ENCODE peak calls at places on chromosomes 16 and 17, in ten cellular contexts. One of them, this sample, is unnamed.

GRCh38 chr17:66983414-66984021 is 19.0 kb downstream of the CACNG4 start:
- DNase-seq in RPMI8226: no peak
- DNase-seq in progenitor cell of endocrine pancreas: no peak
- DNase-seq in ELF-1: no peak
- DNase-seq in ovary: no peak
- DNase-seq in glutamatergic neuron: no peak
- DNase-seq in AG20443: no peak
- DNase-seq in non-pigmented ciliary epithelial cell: no peak
- DNase-seq in hepatic stellate cell: no peak
- DNase-seq in uterus: no peak
- DNase-seq in this sample: no peak

GRCh38 chr17:22512997-22513538 is 820.7 kb downstream of the KCNJ18 start:
- DNase-seq in ovary: no peak
- DNase-seq in hepatic stellate cell: no peak
- DNase-seq in glutamatergic neuron: no peak
- DNase-seq in non-pigmented ciliary epithelial cell: no peak
- DNase-seq in AG20443: no peak
- DNase-seq in ELF-1: no peak
- DNase-seq in RPMI8226: peak; percentile 48
- DNase-seq in uterus: no peak
- DNase-seq in progenitor cell of endocrine pancreas: no peak
- DNase-seq in this sample: no peak

GRCh38 chr16:87874639-87875472 is 5.5 kb upstream of the SLC7A5 start:
- DNase-seq in ovary: no peak
- DNase-seq in hepatic stellate cell: no peak
- DNase-seq in non-pigmented ciliary epithelial cell: no peak
- DNase-seq in RPMI8226: no peak
- DNase-seq in glutamatergic neuron: no peak
- DNase-seq in ELF-1: peak; percentile 53
- DNase-seq in uterus: no peak
- DNase-seq in AG20443: no peak
- DNase-seq in progenitor cell of endocrine pancreas: no peak
- DNase-seq in this sample: no peak

GRCh38 chr17:49547566-49547965 is 28.1 kb upstream of the NXPH3 start:
- DNase-seq in glutamatergic neuron: no peak
- DNase-seq in non-pigmented ciliary epithelial cell: no peak
- DNase-seq in hepatic stellate cell: no peak
- DNase-seq in ELF-1: no peak
- DNase-seq in progenitor cell of endocrine pancreas: no peak
- DNase-seq in AG20443: peak; percentile 8
- DNase-seq in ovary: no peak
- DNase-seq in RPMI8226: no peak
- DNase-seq in uterus: no peak
- DNase-seq in this sample: peak; percentile 19

GRCh38 chr16:66946974-66947301 is 11.6 kb downstream of the CES2 start:
- DNase-seq in ovary: no peak
- DNase-seq in RPMI8226: no peak
- DNase-seq in uterus: no peak
- DNase-seq in ELF-1: no peak
- DNase-seq in glutamatergic neuron: no peak
- DNase-seq in AG20443: no peak
- DNase-seq in hepatic stellate cell: no peak
- DNase-seq in non-pigmented ciliary epithelial cell: no peak
- DNase-seq in progenitor cell of endocrine pancreas: no peak
- DNase-seq in this sample: no peak

GRCh38 chr17:7328840-7329359 is at the start of gene NEURL4:
- DNase-seq in progenitor cell of endocrine pancreas: peak; percentile 37
- DNase-seq in hepatic stellate cell: no peak
- DNase-seq in glutamatergic neuron: no peak
- DNase-seq in ovary: no peak
- DNase-seq in RPMI8226: no peak
- DNase-seq in ELF-1: peak; percentile 30
- DNase-seq in AG20443: no peak
- DNase-seq in non-pigmented ciliary epithelial cell: no peak
- DNase-seq in uterus: no peak
- DNase-seq in this sample: no peak

GRCh38 chr16:86492267-86492960 is 17.9 kb upstream of the FOXF1 start:
- DNase-seq in non-pigmented ciliary epithelial cell: no peak
- DNase-seq in ELF-1: no peak
- DNase-seq in AG20443: no peak
- DNase-seq in uterus: no peak
- DNase-seq in ovary: no peak
- DNase-seq in RPMI8226: no peak
- DNase-seq in glutamatergic neuron: no peak
- DNase-seq in progenitor cell of endocrine pancreas: no peak
- DNase-seq in hepatic stellate cell: no peak
- DNase-seq in this sample: no peak

GRCh38 chr16:30499284-30499683 is 26.7 kb downstream of the ITGAL start:
- DNase-seq in hepatic stellate cell: no peak
- DNase-seq in non-pigmented ciliary epithelial cell: no peak
- DNase-seq in ELF-1: no peak
- DNase-seq in AG20443: no peak
- DNase-seq in RPMI8226: no peak
- DNase-seq in uterus: no peak
- DNase-seq in ovary: no peak
- DNase-seq in glutamatergic neuron: no peak
- DNase-seq in progenitor cell of endocrine pancreas: no peak
- DNase-seq in this sample: no peak

GRCh38 chr17:58176200-58176599 is 9.4 kb downstream of the OR4D2 start:
- DNase-seq in non-pigmented ciliary epithelial cell: no peak
- DNase-seq in AG20443: no peak
- DNase-seq in glutamatergic neuron: no peak
- DNase-seq in ovary: no peak
- DNase-seq in RPMI8226: no peak
- DNase-seq in ELF-1: no peak
- DNase-seq in hepatic stellate cell: no peak
- DNase-seq in uterus: no peak
- DNase-seq in progenitor cell of endocrine pancreas: no peak
- DNase-seq in this sample: peak; percentile 54

GRCh38 chr17:43363926-43364285 is 34.9 kb upstream of the ARL4D start:
- DNase-seq in uterus: no peak
- DNase-seq in glutamatergic neuron: no peak
- DNase-seq in AG20443: no peak
- DNase-seq in ovary: no peak
- DNase-seq in ELF-1: peak; percentile 26
- DNase-seq in progenitor cell of endocrine pancreas: no peak
- DNase-seq in hepatic stellate cell: no peak
- DNase-seq in non-pigmented ciliary epithelial cell: no peak
- DNase-seq in RPMI8226: no peak
- DNase-seq in this sample: no peak

GRCh38 chr17:69460963-69461922 is 46.7 kb downstream of the MAP2K6 start:
- DNase-seq in AG20443: no peak
- DNase-seq in ELF-1: no peak
- DNase-seq in glutamatergic neuron: no peak
- DNase-seq in progenitor cell of endocrine pancreas: no peak
- DNase-seq in hepatic stellate cell: no peak
- DNase-seq in ovary: no peak
- DNase-seq in RPMI8226: no peak
- DNase-seq in non-pigmented ciliary epithelial cell: no peak
- DNase-seq in uterus: no peak
- DNase-seq in this sample: peak; percentile 42

GRCh38 chr16:8963010-8963824 is 489 bp downstream of the USP7 start:
- DNase-seq in non-pigmented ciliary epithelial cell: no peak
- DNase-seq in RPMI8226: peak; percentile 29
- DNase-seq in progenitor cell of endocrine pancreas: no peak
- DNase-seq in ovary: peak; percentile 57
- DNase-seq in ELF-1: no peak
- DNase-seq in uterus: no peak
- DNase-seq in AG20443: peak; percentile 65
- DNase-seq in hepatic stellate cell: peak; percentile 31
- DNase-seq in glutamatergic neuron: no peak
- DNase-seq in this sample: no peak

GRCh38 chr17:73604476-73604875 is 39.8 kb downstream of the SDK2 start:
- DNase-seq in glutamatergic neuron: no peak
- DNase-seq in ELF-1: no peak
- DNase-seq in hepatic stellate cell: no peak
- DNase-seq in non-pigmented ciliary epithelial cell: no peak
- DNase-seq in progenitor cell of endocrine pancreas: no peak
- DNase-seq in ovary: no peak
- DNase-seq in RPMI8226: no peak
- DNase-seq in uterus: no peak
- DNase-seq in AG20443: no peak
- DNase-seq in this sample: no peak

GRCh38 chr17:11996722-11997146 is 541 bp downstream of the ZNF18 start:
- DNase-seq in progenitor cell of endocrine pancreas: no peak
- DNase-seq in AG20443: peak; percentile 50
- DNase-seq in uterus: no peak
- DNase-seq in glutamatergic neuron: no peak
- DNase-seq in RPMI8226: peak; percentile 70
- DNase-seq in non-pigmented ciliary epithelial cell: no peak
- DNase-seq in ovary: no peak
- DNase-seq in ELF-1: no peak
- DNase-seq in hepatic stellate cell: peak; percentile 40
- DNase-seq in this sample: peak; percentile 35

GRCh38 chr16:74455213-74455612 is 33.9 kb upstream of the CLEC18B start:
- DNase-seq in uterus: no peak
- DNase-seq in glutamatergic neuron: no peak
- DNase-seq in ELF-1: no peak
- DNase-seq in ovary: no peak
- DNase-seq in RPMI8226: no peak
- DNase-seq in AG20443: peak; percentile 64
- DNase-seq in progenitor cell of endocrine pancreas: no peak
- DNase-seq in non-pigmented ciliary epithelial cell: peak; percentile 46
- DNase-seq in hepatic stellate cell: no peak
- DNase-seq in this sample: peak; percentile 88

GRCh38 chr17:36885761-36886365 is 51.4 kb upstream of the LHX1 start:
- DNase-seq in hepatic stellate cell: no peak
- DNase-seq in ovary: no peak
- DNase-seq in non-pigmented ciliary epithelial cell: no peak
- DNase-seq in RPMI8226: peak; percentile 88
- DNase-seq in uterus: no peak
- DNase-seq in AG20443: no peak
- DNase-seq in glutamatergic neuron: no peak
- DNase-seq in ELF-1: no peak
- DNase-seq in progenitor cell of endocrine pancreas: no peak
- DNase-seq in this sample: no peak

GRCh38 chr17:13953871-13954270 is 115.4 kb upstream of the COX10 start:
- DNase-seq in uterus: no peak
- DNase-seq in RPMI8226: no peak
- DNase-seq in non-pigmented ciliary epithelial cell: no peak
- DNase-seq in ELF-1: no peak
- DNase-seq in hepatic stellate cell: no peak
- DNase-seq in progenitor cell of endocrine pancreas: no peak
- DNase-seq in ovary: no peak
- DNase-seq in AG20443: peak; percentile 53
- DNase-seq in glutamatergic neuron: no peak
- DNase-seq in this sample: peak; percentile 67

GRCh38 chr16:77613115-77613514 is 109.2 kb upstream of the NUDT7 start:
- DNase-seq in AG20443: no peak
- DNase-seq in hepatic stellate cell: no peak
- DNase-seq in glutamatergic neuron: no peak
- DNase-seq in progenitor cell of endocrine pancreas: no peak
- DNase-seq in ovary: no peak
- DNase-seq in uterus: no peak
- DNase-seq in RPMI8226: no peak
- DNase-seq in ELF-1: no peak
- DNase-seq in non-pigmented ciliary epithelial cell: no peak
- DNase-seq in this sample: peak; percentile 30

GRCh38 chr16:72561-73537 is at the start of gene RHBDF1:
- DNase-seq in non-pigmented ciliary epithelial cell: no peak
- DNase-seq in glutamatergic neuron: peak; percentile 62
- DNase-seq in ovary: peak; percentile 79
- DNase-seq in AG20443: peak; percentile 92
- DNase-seq in progenitor cell of endocrine pancreas: peak; percentile 53
- DNase-seq in hepatic stellate cell: peak; percentile 89
- DNase-seq in ELF-1: peak; percentile 92
- DNase-seq in uterus: peak; percentile 52
- DNase-seq in RPMI8226: peak; percentile 51
- DNase-seq in this sample: peak; percentile 60

GRCh38 chr16:88779406-88780099 is 5.5 kb downstream of the PIEZO1 start:
- DNase-seq in ELF-1: no peak
- DNase-seq in hepatic stellate cell: no peak
- DNase-seq in AG20443: no peak
- DNase-seq in uterus: no peak
- DNase-seq in RPMI8226: no peak
- DNase-seq in progenitor cell of endocrine pancreas: no peak
- DNase-seq in glutamatergic neuron: peak; percentile 50
- DNase-seq in ovary: peak; percentile 65
- DNase-seq in non-pigmented ciliary epithelial cell: no peak
- DNase-seq in this sample: no peak

GRCh38 chr16:534089-534635 is 6.7 kb downstream of the CAPN15 start:
- DNase-seq in ovary: no peak
- DNase-seq in non-pigmented ciliary epithelial cell: no peak
- DNase-seq in uterus: no peak
- DNase-seq in ELF-1: no peak
- DNase-seq in AG20443: no peak
- DNase-seq in progenitor cell of endocrine pancreas: no peak
- DNase-seq in hepatic stellate cell: no peak
- DNase-seq in glutamatergic neuron: no peak
- DNase-seq in RPMI8226: no peak
- DNase-seq in this sample: no peak

GRCh38 chr17:35079547-35079946 is 16.0 kb upstream of the RFFL start:
- DNase-seq in ovary: no peak
- DNase-seq in hepatic stellate cell: no peak
- DNase-seq in progenitor cell of endocrine pancreas: no peak
- DNase-seq in ELF-1: no peak
- DNase-seq in AG20443: no peak
- DNase-seq in glutamatergic neuron: no peak
- DNase-seq in uterus: no peak
- DNase-seq in RPMI8226: no peak
- DNase-seq in non-pigmented ciliary epithelial cell: no peak
- DNase-seq in this sample: peak; percentile 61

GRCh38 chr17:55723488-55723848 is 804 bp upstream of the TMEM100 start:
- DNase-seq in ovary: no peak
- DNase-seq in hepatic stellate cell: no peak
- DNase-seq in uterus: no peak
- DNase-seq in glutamatergic neuron: no peak
- DNase-seq in progenitor cell of endocrine pancreas: no peak
- DNase-seq in AG20443: no peak
- DNase-seq in ELF-1: no peak
- DNase-seq in non-pigmented ciliary epithelial cell: no peak
- DNase-seq in RPMI8226: no peak
- DNase-seq in this sample: no peak

GRCh38 chr16:88522276-88522949 is 47.8 kb upstream of the ZC3H18 start:
- DNase-seq in non-pigmented ciliary epithelial cell: no peak
- DNase-seq in ovary: no peak
- DNase-seq in uterus: no peak
- DNase-seq in hepatic stellate cell: no peak
- DNase-seq in ELF-1: no peak
- DNase-seq in glutamatergic neuron: no peak
- DNase-seq in AG20443: no peak
- DNase-seq in progenitor cell of endocrine pancreas: no peak
- DNase-seq in RPMI8226: no peak
- DNase-seq in this sample: no peak

GRCh38 chr17:40180694-40181093 is 3.4 kb downstream of the RAPGEFL1 start:
- DNase-seq in hepatic stellate cell: no peak
- DNase-seq in non-pigmented ciliary epithelial cell: no peak
- DNase-seq in uterus: no peak
- DNase-seq in RPMI8226: no peak
- DNase-seq in ovary: no peak
- DNase-seq in glutamatergic neuron: no peak
- DNase-seq in ELF-1: no peak
- DNase-seq in progenitor cell of endocrine pancreas: no peak
- DNase-seq in AG20443: no peak
- DNase-seq in this sample: no peak

GRCh38 chr17:7374353-7374752 is 6.5 kb upstream of the TNK1 start:
- DNase-seq in non-pigmented ciliary epithelial cell: no peak
- DNase-seq in hepatic stellate cell: no peak
- DNase-seq in glutamatergic neuron: no peak
- DNase-seq in ovary: no peak
- DNase-seq in progenitor cell of endocrine pancreas: no peak
- DNase-seq in uterus: no peak
- DNase-seq in RPMI8226: no peak
- DNase-seq in ELF-1: no peak
- DNase-seq in AG20443: no peak
- DNase-seq in this sample: no peak

GRCh38 chr16:78727536-78727935 is 628.1 kb downstream of the WWOX start:
- DNase-seq in AG20443: no peak
- DNase-seq in progenitor cell of endocrine pancreas: no peak
- DNase-seq in uterus: no peak
- DNase-seq in ELF-1: no peak
- DNase-seq in glutamatergic neuron: no peak
- DNase-seq in non-pigmented ciliary epithelial cell: no peak
- DNase-seq in ovary: no peak
- DNase-seq in RPMI8226: no peak
- DNase-seq in hepatic stellate cell: no peak
- DNase-seq in this sample: no peak

GRCh38 chr16:20042848-20043247 is 30.8 kb downstream of the GPR139 start:
- DNase-seq in ovary: no peak
- DNase-seq in uterus: no peak
- DNase-seq in hepatic stellate cell: no peak
- DNase-seq in ELF-1: peak; percentile 14
- DNase-seq in non-pigmented ciliary epithelial cell: no peak
- DNase-seq in RPMI8226: no peak
- DNase-seq in glutamatergic neuron: no peak
- DNase-seq in AG20443: no peak
- DNase-seq in progenitor cell of endocrine pancreas: no peak
- DNase-seq in this sample: no peak